ENCODE peak calls at places on chromosomes 3 and 15, in four cellular contexts. Z is upper lobe of left lung, U is stomach, J is GM23338. P is an unnamed sample.

GRCh38 chr3:150035910-150036661 is 65.4 kb upstream of the PFN2 start:
- DNase-seq in J (no peak), U (no peak), Z (no peak), P (no peak)

GRCh38 chr3:114827495-114827894 is 319.6 kb downstream of the ZBTB20 start:
- DNase-seq in J (peak; percentile 80), Z (no peak), U (no peak), P (peak; percentile 47)

GRCh38 chr3:43505351-43505750 is 116.5 kb downstream of the ANO10 start:
- DNase-seq in Z (no peak), U (no peak), J (no peak), P (no peak)

GRCh38 chr3:81743096-81744025 is 18.1 kb downstream of the GBE1 start:
- DNase-seq in J (peak; percentile 8), Z (no peak), U (no peak), P (peak; percentile 97)

GRCh38 chr3:27431116-27431515 is 53.1 kb downstream of the SLC4A7 start:
- DNase-seq in Z (no peak), J (no peak), U (peak; percentile 27), P (peak; percentile 96)

GRCh38 chr3:184602406-184603155 is 41.0 kb downstream of the EPHB3 start:
- DNase-seq in J (peak; percentile 45), Z (no peak), U (no peak), P (no peak)

GRCh38 chr3:113287818-113288648 is 76.7 kb downstream of the BOC start:
- DNase-seq in Z (no peak), U (no peak), J (peak; percentile 81), P (peak; percentile 75)

GRCh38 chr15:59191855-59192237 is 14.8 kb upstream of the LDHAL6B start:
- DNase-seq in J (no peak), U (no peak), Z (no peak), P (peak; percentile 75)

GRCh38 chr15:82995938-82996337 is 9.9 kb downstream of the RAMAC start:
- DNase-seq in U (no peak), Z (no peak), J (no peak), P (no peak)

GRCh38 chr15:76062282-76062681 is 2.5 kb downstream of the TMEM266 start:
- DNase-seq in U (no peak), J (no peak), Z (no peak), P (no peak)

GRCh38 chr3:196684548-196685407 is 27.3 kb downstream of the CEP19 start:
- DNase-seq in U (peak; percentile 64), Z (no peak), J (peak; percentile 78), P (peak; percentile 61)

GRCh38 chr15:78642341-78642740 is 1.3 kb upstream of the CHRNB4 start:
- DNase-seq in J (no peak), U (no peak), Z (no peak), P (no peak)

GRCh38 chr15:77907824-77908751 is 169.4 kb downstream of the TBC1D2B start:
- DNase-seq in Z (peak; percentile 75), J (peak; percentile 91), U (peak; percentile 78), P (no peak)

GRCh38 chr15:40048155-40048792 is 9.3 kb upstream of the SRP14 start:
- DNase-seq in U (peak; percentile 39), Z (no peak), J (no peak), P (peak; percentile 38)

GRCh38 chr15:70206668-70207067 is 109.0 kb upstream of the TLE3 start:
- DNase-seq in Z (no peak), U (no peak), J (no peak), P (no peak)

GRCh38 chr15:68491415-68492106 is 59.6 kb upstream of the ITGA11 start:
- DNase-seq in U (no peak), Z (no peak), J (no peak), P (no peak)

GRCh38 chr3:192092388-192093005 is 631.5 kb downstream of the PYDC2 start:
- DNase-seq in J (no peak), Z (no peak), U (no peak), P (no peak)

GRCh38 chr3:23805228-23805880 is 401 bp upstream of the UBE2E1 start:
- DNase-seq in U (no peak), Z (no peak), J (peak; percentile 74), P (no peak)

GRCh38 chr3:84755860-84756259 is 202.9 kb upstream of the CADM2 start:
- DNase-seq in Z (peak; percentile 58), J (no peak), U (no peak), P (no peak)

GRCh38 chr3:37696661-37697060 is 165.0 kb upstream of the CTDSPL start:
- DNase-seq in J (no peak), Z (no peak), U (no peak), P (no peak)

GRCh38 chr3:140927711-140928110 is 13.9 kb upstream of the SLC25A36 start:
- DNase-seq in Z (no peak), J (no peak), U (peak; percentile 60), P (no peak)

GRCh38 chr3:140927279-140927678 is 14.4 kb upstream of the SLC25A36 start:
- DNase-seq in Z (no peak), J (no peak), U (no peak), P (no peak)

GRCh38 chr3:140922634-140923033 is 19.0 kb upstream of the SLC25A36 start:
- DNase-seq in U (no peak), J (peak; percentile 70), Z (no peak), P (peak; percentile 11)

GRCh38 chr3:140920029-140920428 is 21.6 kb upstream of the SLC25A36 start:
- DNase-seq in Z (no peak), U (no peak), J (no peak), P (no peak)

DNA sequence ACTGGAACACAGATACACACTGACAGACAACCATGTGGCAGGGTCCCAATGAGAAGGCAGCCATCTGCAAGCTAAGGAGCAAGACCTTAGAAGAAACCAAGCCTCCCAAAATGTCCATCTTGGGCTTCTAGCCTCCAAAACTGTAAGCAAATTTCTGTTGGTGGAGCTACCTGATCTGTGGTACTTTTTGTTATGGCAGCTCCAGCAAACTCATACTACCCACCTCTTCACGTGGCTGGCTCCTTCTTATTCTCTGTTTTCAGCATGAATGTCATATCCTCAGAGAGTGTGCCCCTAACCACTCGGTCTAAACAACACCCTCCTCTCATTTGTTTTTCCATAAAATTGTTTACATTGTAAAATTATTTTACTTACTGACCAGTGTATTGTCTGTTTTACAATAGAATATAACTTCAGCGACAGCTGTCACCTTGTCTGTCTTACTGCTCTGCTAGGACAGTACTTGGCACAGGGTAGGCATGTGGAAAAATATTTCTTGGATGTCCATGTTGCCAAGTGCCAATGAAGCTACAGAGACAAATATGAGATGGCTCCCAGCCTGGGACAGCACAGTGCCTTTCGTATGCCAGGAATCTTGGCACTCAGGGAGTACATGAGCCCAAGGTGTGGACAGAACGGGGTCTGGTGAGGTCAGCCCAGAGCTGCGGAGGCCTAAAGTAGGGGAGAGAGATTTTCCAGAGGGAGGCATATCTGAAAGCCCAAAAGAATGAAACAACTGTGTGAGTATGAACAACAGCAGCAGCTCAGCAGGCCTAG is 17.4 kb upstream of the SLC25A36 start:
- DNase-seq in U (no peak), J (no peak), Z (no peak), P (no peak)
- TF ChIP-seq POLR2AphosphoS5 in U (no peak), J (no peak), Z (no peak), P (no peak)

GRCh38 chr3:30970183-30970582 is 75.7 kb upstream of the GADL1 start:
- DNase-seq in J (peak; percentile 14), Z (no peak), U (no peak), P (peak; percentile 24)

GRCh38 chr3:30962493-30962892 is 68.0 kb upstream of the GADL1 start:
- DNase-seq in U (no peak), Z (no peak), J (no peak), P (no peak)

GRCh38 chr3:30963223-30963722 is 68.8 kb upstream of the GADL1 start:
- DNase-seq in U (no peak), J (no peak), Z (no peak), P (no peak)

GRCh38 chr3:30966896-30967295 is 72.4 kb upstream of the GADL1 start:
- DNase-seq in J (no peak), Z (peak; percentile 41), U (no peak), P (no peak)

DNA sequence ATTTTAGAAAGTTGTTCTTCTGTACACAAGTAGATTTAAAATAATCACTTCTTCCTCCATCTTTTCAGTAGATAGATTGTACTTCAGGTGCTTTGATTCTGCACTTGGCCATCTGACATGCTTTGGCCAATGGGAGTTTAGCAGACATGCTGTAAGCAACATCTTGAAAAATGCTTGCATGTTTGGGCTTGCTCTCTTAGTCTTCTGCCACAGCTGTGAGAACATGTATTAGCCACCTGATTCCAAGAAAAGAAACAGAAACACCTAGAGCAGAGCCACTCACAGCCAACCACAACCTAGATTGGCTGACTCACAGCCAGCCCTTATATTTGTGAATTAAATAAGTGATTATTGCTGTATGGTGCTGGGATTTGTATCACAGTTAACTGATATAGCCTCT is 70.2 kb upstream of the GADL1 start:
- DNase-seq in Z (no peak), U (no peak), J (no peak), P (no peak)
- H3K4me1 ChIP-seq in Z (no peaks in the 10 kb centered on the region), U (no peaks in the 10 kb centered on the region), J (no peaks in the 10 kb centered on the region), P (no peaks in the 10 kb centered on the region)

GRCh38 chr3:51994530-51994929 is 1.2 kb downstream of the RPL29 start:
- DNase-seq in J (no peak), Z (no peak), U (no peak), P (no peak)
- TF ChIP-seq POLR2AphosphoS5 in J (no peak), Z (no peak), U (no peak), P (no peak)

DNA sequence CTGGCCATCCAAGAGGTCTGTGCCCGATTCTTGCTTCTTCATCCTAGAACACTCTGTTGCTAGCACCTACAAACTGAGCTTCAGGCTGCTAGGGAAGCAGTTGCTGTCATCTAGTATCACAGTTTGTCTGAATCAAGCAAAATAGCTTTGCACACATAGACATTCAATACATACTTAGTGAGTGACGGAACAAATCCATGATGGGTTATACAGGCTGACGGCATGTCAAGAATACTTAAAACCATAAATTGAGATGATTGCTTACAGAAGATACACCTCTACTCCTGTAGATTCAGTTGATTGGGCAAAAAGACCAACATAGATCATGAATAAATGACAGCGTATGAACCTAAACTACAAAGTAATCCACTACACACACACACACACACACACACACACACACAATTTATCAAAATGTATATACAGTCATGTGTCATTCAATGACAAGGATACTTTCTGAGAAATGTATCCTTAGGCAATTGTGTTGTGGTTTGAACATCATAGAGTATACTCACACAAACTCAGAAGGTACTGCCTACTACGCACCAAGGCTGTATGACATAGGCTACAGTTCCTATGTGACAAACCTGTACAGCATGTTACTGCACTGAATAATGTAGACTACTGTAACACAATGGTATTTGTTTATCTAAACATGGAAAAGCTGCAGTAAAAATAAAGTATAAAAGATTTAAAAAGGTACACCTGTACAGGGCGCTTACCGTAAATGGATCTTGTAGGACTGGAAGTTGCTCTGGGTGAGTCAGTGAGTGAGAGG is 14.4 kb upstream of the HEG1 start:
- DNase-seq in Z (no peak), U (no peak), J (no peak), P (no peak)
- H3K4me1 ChIP-seq in Z (peaks cover 5% of the 10 kb centered on the region), U (no peaks in the 10 kb centered on the region), J (peaks cover 3% of the 10 kb centered on the region), P (no peaks in the 10 kb centered on the region)

DNA sequence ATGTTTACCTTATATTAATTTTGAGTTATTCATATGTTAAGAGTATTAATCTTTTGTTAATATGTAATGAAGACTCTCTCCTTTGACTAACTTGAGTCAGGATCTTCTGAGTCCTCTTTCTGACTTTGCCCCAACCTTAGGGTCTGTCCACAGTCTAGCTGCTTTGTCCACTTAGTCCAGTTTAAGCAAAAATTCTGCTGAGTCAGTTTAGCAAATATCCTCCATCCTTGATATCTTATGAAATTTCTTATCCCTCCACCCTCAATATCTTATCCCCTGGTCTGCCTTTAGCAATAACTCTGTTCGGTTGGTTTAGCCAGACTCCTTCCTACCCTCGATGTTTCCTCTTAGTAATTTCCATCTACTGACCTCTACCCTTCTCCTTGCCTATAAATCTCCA is 91.7 kb downstream of the DIPK2A start:
- DNase-seq in U (no peak), J (no peak), Z (no peak), P (no peak)
- TF ChIP-seq POLR2AphosphoS5 in U (no peak), J (no peak), Z (no peak), P (no peak)

GRCh38 chr3:52238761-52239701 is at the start of gene TWF2:
- DNase-seq in Z (peak; percentile 96), U (peak; percentile 81), J (peak; percentile 89), P (peak; percentile 82)
- H3K4me1 ChIP-seq in Z (peaks cover 39% of the 10 kb centered on the region), U (peaks cover 63% of the 10 kb centered on the region), J (peaks cover 33% of the 10 kb centered on the region), P (peaks cover 23% of the 10 kb centered on the region)

GRCh38 chr15:25416693-25417092 is 22.1 kb downstream of the UBE3A start:
- DNase-seq in J (no peak), Z (no peak), U (no peak), P (peak; percentile 30)
- TF ChIP-seq POLR2AphosphoS5 in J (no peak), Z (no peak), U (no peak), P (no peak)

P was measured in endothelial cell of umbilical vein.